ENCODE peak calls at places on chromosomes 5 and 9, in seven cellular contexts. R is CD8-positive, alpha-beta T cell; E is tibial nerve; O is A673; Q is cardiac muscle cell; Y is osteoblast; M is DND-41. W is an unnamed sample.

GRCh38 chr9:122346478-122347347 is 24.1 kb upstream of the PTGS1 start:
- DNase-seq in R (no peak), E (no peak), O (peak; percentile 9), Q (peak; percentile 53), Y (peak; percentile 91), M (no peak), W (peak; percentile 73)

GRCh38 chr9:123283048-123283408 is 14.6 kb upstream of the STRBP start:
- DNase-seq in R (no peak), E (no peak), O (no peak), Q (no peak), Y (no peak), M (no peak), W (no peak)

GRCh38 chr5:76852716-76853115 is 2.9 kb downstream of the S100Z start:
- DNase-seq in R (no peak), E (no peak), O (no peak), Q (no peak), Y (no peak), M (no peak), W (no peak)

GRCh38 chr5:133245191-133246052 is 193.6 kb downstream of the HSPA4 start:
- DNase-seq in R (no peak), E (peak; percentile 45), O (peak; percentile 29), Q (peak; percentile 79), Y (peak; percentile 90), M (peak; percentile 79), W (no peak)

GRCh38 chr5:8114597-8115266 is 245.8 kb downstream of the MTRR start:
- DNase-seq in R (no peak), E (no peak), O (no peak), Q (no peak), Y (no peak), M (no peak), W (no peak)

GRCh38 chr5:59188415-59189225 is 605.7 kb downstream of the RAB3C start:
- DNase-seq in R (peak; percentile 69), E (peak; percentile 50), O (peak; percentile 79), Q (peak; percentile 88), Y (no peak), M (peak; percentile 61), W (peak; percentile 54)

GRCh38 chr9:77016526-77017504 is 2.6 kb upstream of the FOXB2 start:
- DNase-seq in R (no peak), E (no peak), O (no peak), Q (no peak), Y (peak; percentile 90), M (no peak), W (no peak)

GRCh38 chr5:139415221-139415861 is 11.5 kb upstream of the SPATA24 start:
- DNase-seq in R (no peak), E (no peak), O (no peak), Q (no peak), Y (no peak), M (peak; percentile 52), W (no peak)

GRCh38 chr9:127606043-127606442 is 6.0 kb upstream of the STXBP1 start:
- DNase-seq in R (no peak), E (no peak), O (no peak), Q (no peak), Y (no peak), M (no peak), W (no peak)

GRCh38 chr5:158770506-158770905 is 329.2 kb downstream of the EBF1 start:
- DNase-seq in R (no peak), E (no peak), O (peak; percentile 30), Q (peak; percentile 62), Y (peak; percentile 72), M (no peak), W (no peak)

GRCh38 chr5:60836131-60836530 is 7.9 kb downstream of the ELOVL7 start:
- DNase-seq in R (no peak), E (no peak), O (no peak), Q (no peak), Y (no peak), M (no peak), W (no peak)

GRCh38 chr5:61332891-61333350 is 863 bp downstream of the ZSWIM6 start:
- DNase-seq in R (peak; percentile 61), E (no peak), O (peak; percentile 38), Q (peak; percentile 77), Y (peak; percentile 95), M (no peak), W (peak; percentile 59)

GRCh38 chr9:120267929-120268328 is 312.0 kb downstream of the CDK5RAP2 start:
- DNase-seq in R (no peak), E (no peak), O (no peak), Q (no peak), Y (peak; percentile 63), M (no peak), W (no peak)

GRCh38 chr5:132408456-132408855 is 38.9 kb downstream of the SLC22A5 start:
- DNase-seq in R (no peak), E (no peak), O (no peak), Q (no peak), Y (no peak), M (peak; percentile 2), W (no peak)

GRCh38 chr5:91052977-91053732 is 330.0 kb downstream of the ARRDC3 start:
- DNase-seq in R (no peak), E (no peak), O (peak; percentile 92), Q (peak; percentile 18), Y (no peak), M (no peak), W (no peak)

GRCh38 chr9:126777733-126778132 is 27.1 kb upstream of the ZBTB43 start:
- DNase-seq in R (no peak), E (no peak), O (no peak), Q (no peak), Y (no peak), M (no peak), W (no peak)

GRCh38 chr5:134174841-134175839 is 1.6 kb downstream of the SKP1 start:
- DNase-seq in R (no peak), E (no peak), O (peak; percentile 43), Q (peak; percentile 55), Y (no peak), M (no peak), W (no peak)

GRCh38 chr9:5582835-5583195 is 46.1 kb upstream of the RIC1 start:
- DNase-seq in R (peak; percentile 54), E (peak; percentile 46), O (no peak), Q (peak; percentile 81), Y (no peak), M (no peak), W (no peak)

GRCh38 chr5:138000102-138000723 is 32.7 kb downstream of the FAM13B start:
- DNase-seq in R (no peak), E (no peak), O (no peak), Q (peak; percentile 54), Y (no peak), M (no peak), W (no peak)

GRCh38 chr5:79014631-79015030 is 29.5 kb upstream of the ARSB start:
- DNase-seq in R (no peak), E (no peak), O (no peak), Q (no peak), Y (no peak), M (no peak), W (no peak)
- TF ChIP-seq CTCF in R (no peak), E (no peak), O (no peak), Q (no peak), Y (no peak), M (no peak), W (no peak)

GRCh38 chr5:72152506-72152905 is 45.2 kb downstream of the MAP1B start:
- DNase-seq in R (no peak), E (no peak), O (no peak), Q (no peak), Y (no peak), M (no peak), W (no peak)
- H3K27ac ChIP-seq in R (no peak overlapping the region), E (peak overlapping the region; percentile 71), O (no peak overlapping the region), Q (no peak overlapping the region), Y (peak overlapping the region; percentile 71), M (no peak overlapping the region), W (no peak overlapping the region)

GRCh38 chr9:134325096-134325812 is 1.0 kb upstream of the RXRA start:
- DNase-seq in R (peak; percentile 66), E (no peak), O (no peak), Q (peak; percentile 50), Y (peak; percentile 99), M (no peak), W (peak; percentile 81)
- H3K4me1 ChIP-seq in R (peaks cover 16% of the 10 kb centered on the region), E (peaks cover 68% of the 10 kb centered on the region), O (peaks cover 49% of the 10 kb centered on the region), Q (peaks cover 71% of the 10 kb centered on the region), Y (peaks cover 45% of the 10 kb centered on the region), M (peaks cover 20% of the 10 kb centered on the region), W (peaks cover 10% of the 10 kb centered on the region)

GRCh38 chr5:147453901-147454814 is 55.7 kb downstream of the DPYSL3 start:
- DNase-seq in R (peak; percentile 76), E (peak; percentile 80), O (peak; percentile 94), Q (peak; percentile 94), Y (peak; percentile 98), M (no peak), W (peak; percentile 66)

GRCh38 chr5:147448766-147449165 is 61.1 kb downstream of the DPYSL3 start:
- DNase-seq in R (no peak), E (no peak), O (no peak), Q (no peak), Y (no peak), M (no peak), W (no peak)

GRCh38 chr5:147452137-147452838 is 57.6 kb downstream of the DPYSL3 start:
- DNase-seq in R (no peak), E (no peak), O (no peak), Q (no peak), Y (no peak), M (no peak), W (no peak)

GRCh38 chr5:147451125-147451524 is 58.7 kb downstream of the DPYSL3 start:
- DNase-seq in R (no peak), E (no peak), O (no peak), Q (no peak), Y (no peak), M (no peak), W (no peak)

DNA sequence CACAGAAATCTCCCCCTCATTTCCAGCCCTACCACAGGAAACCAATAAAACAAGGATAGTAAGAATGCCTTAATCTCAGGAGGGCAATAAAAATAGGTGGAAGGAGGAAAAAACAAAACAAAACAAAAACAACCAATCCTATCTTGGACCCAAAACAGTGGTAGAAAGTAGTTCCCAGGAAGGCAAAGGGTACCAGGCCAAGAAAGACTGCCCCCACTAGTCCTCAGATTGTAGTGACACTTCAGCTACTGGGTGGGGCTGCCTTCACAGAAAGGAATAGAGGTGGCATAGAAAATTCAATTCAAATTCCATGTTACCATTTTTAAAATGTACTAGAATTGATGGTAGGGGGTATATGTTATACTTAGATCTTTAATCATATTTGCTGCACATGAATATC is 59.3 kb downstream of the DPYSL3 start:
- DNase-seq in R (no peak), E (no peak), O (no peak), Q (no peak), Y (no peak), M (no peak), W (no peak)
- TF ChIP-seq CTCF in R (no peak), E (no peak), O (peak; percentile 27), Q (no peak), Y (no peak), M (no peak), W (no peak)